ENCODE peak calls at places on chromosomes 11 and 22, in ten cellular contexts. One of them, this sample, is unnamed.

GRCh38 chr11:390175-390574 is 3.8 kb upstream of the PKP3 start:
- DNase-seq in gastrocnemius medialis: no peak
- DNase-seq in adrenal gland: no peak
- DNase-seq in right lobe of liver: no peak
- DNase-seq in HCT116: peak
- DNase-seq in A549: no peak
- DNase-seq in spleen: no peak
- DNase-seq in IMR-90: no peak
- DNase-seq in heart left ventricle: no peak
- DNase-seq in ovary: no peak
- DNase-seq in this sample: no peak

GRCh38 chr11:131095501-131096185 is 179.4 kb upstream of the SNX19 start:
- DNase-seq in HCT116: no peak
- DNase-seq in ovary: no peak
- DNase-seq in adrenal gland: no peak
- DNase-seq in heart left ventricle: no peak
- DNase-seq in A549: no peak
- DNase-seq in IMR-90: no peak
- DNase-seq in spleen: no peak
- DNase-seq in right lobe of liver: no peak
- DNase-seq in gastrocnemius medialis: no peak
- DNase-seq in this sample: no peak

GRCh38 chr11:23903044-23903704 is 593.7 kb upstream of the LUZP2 start:
- DNase-seq in HCT116: no peak
- DNase-seq in spleen: no peak
- DNase-seq in A549: no peak
- DNase-seq in IMR-90: peak
- DNase-seq in adrenal gland: no peak
- DNase-seq in ovary: no peak
- DNase-seq in gastrocnemius medialis: no peak
- DNase-seq in heart left ventricle: no peak
- DNase-seq in right lobe of liver: no peak
- DNase-seq in this sample: no peak

GRCh38 chr11:104120493-104121200 is 43.3 kb downstream of the PDGFD start:
- DNase-seq in IMR-90: no peak
- DNase-seq in gastrocnemius medialis: no peak
- DNase-seq in right lobe of liver: no peak
- DNase-seq in adrenal gland: no peak
- DNase-seq in ovary: no peak
- DNase-seq in heart left ventricle: no peak
- DNase-seq in HCT116: no peak
- DNase-seq in spleen: no peak
- DNase-seq in A549: no peak
- DNase-seq in this sample: no peak

GRCh38 chr11:104365676-104366075 is 201.7 kb upstream of the PDGFD start:
- DNase-seq in adrenal gland: no peak
- DNase-seq in gastrocnemius medialis: no peak
- DNase-seq in IMR-90: no peak
- DNase-seq in heart left ventricle: no peak
- DNase-seq in ovary: no peak
- DNase-seq in HCT116: no peak
- DNase-seq in right lobe of liver: no peak
- DNase-seq in spleen: no peak
- DNase-seq in A549: no peak
- DNase-seq in this sample: no peak

GRCh38 chr11:112265659-112266409 is 5.2 kb upstream of the PLET1 start:
- DNase-seq in adrenal gland: no peak
- DNase-seq in heart left ventricle: peak
- DNase-seq in ovary: no peak
- DNase-seq in gastrocnemius medialis: no peak
- DNase-seq in A549: no peak
- DNase-seq in HCT116: no peak
- DNase-seq in spleen: no peak
- DNase-seq in right lobe of liver: no peak
- DNase-seq in IMR-90: peak
- DNase-seq in this sample: no peak

GRCh38 chr22:19959043-19959586 is 17.5 kb upstream of the TXNRD2 start:
- DNase-seq in gastrocnemius medialis: no peak
- DNase-seq in IMR-90: peak
- DNase-seq in right lobe of liver: peak
- DNase-seq in HCT116: peak
- DNase-seq in ovary: peak
- DNase-seq in adrenal gland: peak
- DNase-seq in heart left ventricle: peak
- DNase-seq in A549: no peak
- DNase-seq in spleen: peak
- DNase-seq in this sample: no peak

GRCh38 chr11:120134931-120135228 is 3.0 kb downstream of the TRIM29 start:
- DNase-seq in right lobe of liver: peak
- DNase-seq in gastrocnemius medialis: no peak
- DNase-seq in adrenal gland: peak
- DNase-seq in IMR-90: no peak
- DNase-seq in HCT116: no peak
- DNase-seq in heart left ventricle: peak
- DNase-seq in ovary: peak
- DNase-seq in A549: no peak
- DNase-seq in spleen: peak
- DNase-seq in this sample: no peak

GRCh38 chr11:68688881-68689280 is 4.5 kb downstream of the GAL start:
- DNase-seq in heart left ventricle: no peak
- DNase-seq in IMR-90: no peak
- DNase-seq in adrenal gland: no peak
- DNase-seq in ovary: no peak
- DNase-seq in A549: no peak
- DNase-seq in right lobe of liver: peak
- DNase-seq in HCT116: no peak
- DNase-seq in spleen: no peak
- DNase-seq in gastrocnemius medialis: no peak
- DNase-seq in this sample: no peak

GRCh38 chr22:38259370-38259769 is 13.4 kb downstream of the TMEM184B start:
- DNase-seq in A549: no peak
- DNase-seq in adrenal gland: no peak
- DNase-seq in spleen: no peak
- DNase-seq in IMR-90: no peak
- DNase-seq in HCT116: no peak
- DNase-seq in heart left ventricle: no peak
- DNase-seq in right lobe of liver: no peak
- DNase-seq in gastrocnemius medialis: no peak
- DNase-seq in ovary: no peak
- DNase-seq in this sample: no peak

GRCh38 chr11:120522736-120523135 is 11.2 kb downstream of the GRIK4 start:
- DNase-seq in heart left ventricle: no peak
- DNase-seq in HCT116: no peak
- DNase-seq in ovary: no peak
- DNase-seq in gastrocnemius medialis: no peak
- DNase-seq in IMR-90: no peak
- DNase-seq in spleen: peak
- DNase-seq in A549: no peak
- DNase-seq in adrenal gland: no peak
- DNase-seq in right lobe of liver: no peak
- DNase-seq in this sample: no peak

GRCh38 chr11:10454902-10455631 is at the start of gene AMPD3:
- DNase-seq in right lobe of liver: no peak
- DNase-seq in IMR-90: peak
- DNase-seq in heart left ventricle: no peak
- DNase-seq in gastrocnemius medialis: peak
- DNase-seq in spleen: peak
- DNase-seq in adrenal gland: peak
- DNase-seq in ovary: no peak
- DNase-seq in A549: peak
- DNase-seq in HCT116: peak
- DNase-seq in this sample: peak

DNA sequence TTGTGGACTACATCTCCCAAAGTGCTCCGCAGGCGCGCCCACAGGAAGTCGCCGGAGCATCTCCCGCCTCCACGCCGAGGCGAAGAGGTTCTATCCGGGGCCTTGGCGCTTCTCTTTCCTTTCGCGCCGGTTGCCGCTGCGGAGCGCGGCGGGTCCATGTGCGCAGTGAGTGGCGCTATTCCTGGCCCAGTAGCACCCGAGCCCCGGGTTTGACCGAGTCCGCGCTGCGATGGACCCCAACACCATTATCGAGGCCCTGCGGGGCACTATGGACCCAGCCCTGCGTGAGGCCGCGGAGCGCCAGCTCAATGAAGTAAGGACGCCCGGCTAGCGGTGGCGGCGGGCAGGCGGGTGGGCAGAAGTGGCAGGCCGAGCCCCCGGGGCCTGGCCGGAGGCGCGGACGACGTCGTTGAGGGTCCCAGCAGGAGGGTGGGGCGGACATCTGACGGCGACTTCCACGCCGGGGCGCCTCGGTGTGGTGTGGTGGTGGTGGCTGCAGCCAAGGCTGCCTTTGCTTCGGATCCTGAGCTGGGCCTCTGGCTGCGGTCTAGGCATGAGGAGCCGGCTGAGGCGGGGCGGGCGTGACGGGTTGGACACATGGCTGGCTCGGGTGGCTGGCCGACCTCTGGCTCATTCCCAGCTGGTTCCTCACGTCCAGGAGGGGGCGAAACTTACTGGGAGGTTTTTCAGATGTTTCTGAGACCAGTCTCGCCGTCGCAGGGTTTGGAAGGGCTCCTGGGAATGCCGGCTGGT is at the start of gene IPO7:
- DNase-seq in adrenal gland: peak
- DNase-seq in ovary: peak
- DNase-seq in gastrocnemius medialis: peak
- DNase-seq in A549: peak
- DNase-seq in IMR-90: peak
- DNase-seq in spleen: peak
- DNase-seq in HCT116: peak
- DNase-seq in right lobe of liver: peak
- DNase-seq in heart left ventricle: peak
- DNase-seq in this sample: peak
- TF ChIP-seq POLR2A in adrenal gland: peak
- TF ChIP-seq POLR2A in ovary: peak
- TF ChIP-seq POLR2A in gastrocnemius medialis: peak
- TF ChIP-seq POLR2A in A549: peak
- TF ChIP-seq POLR2A in IMR-90: peak
- TF ChIP-seq POLR2A in spleen: peak
- TF ChIP-seq POLR2A in HCT116: peak
- TF ChIP-seq POLR2A in right lobe of liver: peak
- TF ChIP-seq POLR2A in heart left ventricle: no peak
- TF ChIP-seq POLR2A in this sample: peak

DNA sequence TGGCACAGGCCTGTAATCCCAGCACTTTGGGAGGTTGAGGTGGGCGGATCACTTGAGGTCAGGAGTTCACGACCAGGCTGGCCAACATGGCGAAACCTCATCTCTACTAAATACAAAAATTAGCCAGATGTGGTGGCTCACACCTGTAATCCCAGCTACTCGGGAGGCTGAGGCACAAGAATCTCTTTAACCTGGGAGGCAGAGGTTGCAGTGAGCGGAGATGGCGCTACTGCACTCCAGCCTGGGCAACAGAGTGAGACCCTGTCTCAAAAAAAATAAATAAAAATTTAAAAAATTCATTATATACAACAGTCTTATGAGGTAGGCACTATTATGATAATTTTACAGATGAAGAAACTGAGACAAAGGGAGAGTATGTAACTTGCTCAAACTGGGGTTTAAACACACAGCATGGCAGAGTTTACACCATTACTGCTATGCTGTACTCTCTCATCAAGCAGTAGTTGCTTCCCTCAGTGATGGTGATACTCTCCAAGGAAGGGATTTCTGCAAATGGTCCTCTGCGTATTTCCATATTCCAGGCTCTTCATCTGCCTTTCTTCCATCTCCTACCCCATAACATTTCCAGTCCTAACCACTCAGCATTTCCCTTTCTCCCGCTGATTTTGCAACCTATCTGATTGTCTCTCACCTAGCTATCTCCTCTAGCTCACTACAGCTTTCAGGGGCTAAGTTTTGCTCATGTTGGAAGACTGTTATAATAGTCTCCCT is 95.3 kb downstream of the CCDC83 start:
- DNase-seq in spleen: no peak
- DNase-seq in ovary: no peak
- DNase-seq in right lobe of liver: no peak
- DNase-seq in heart left ventricle: no peak
- DNase-seq in HCT116: no peak
- DNase-seq in IMR-90: no peak
- DNase-seq in adrenal gland: no peak
- DNase-seq in A549: no peak
- DNase-seq in gastrocnemius medialis: no peak
- DNase-seq in this sample: no peak
- TF ChIP-seq POLR2A in spleen: no peak
- TF ChIP-seq POLR2A in ovary: no peak
- TF ChIP-seq POLR2A in right lobe of liver: no peak
- TF ChIP-seq POLR2A in heart left ventricle: no peak
- TF ChIP-seq POLR2A in HCT116: no peak
- TF ChIP-seq POLR2A in IMR-90: no peak
- TF ChIP-seq POLR2A in adrenal gland: no peak
- TF ChIP-seq POLR2A in A549: no peak
- TF ChIP-seq POLR2A in gastrocnemius medialis: no peak
- TF ChIP-seq POLR2A in this sample: no peak

DNA sequence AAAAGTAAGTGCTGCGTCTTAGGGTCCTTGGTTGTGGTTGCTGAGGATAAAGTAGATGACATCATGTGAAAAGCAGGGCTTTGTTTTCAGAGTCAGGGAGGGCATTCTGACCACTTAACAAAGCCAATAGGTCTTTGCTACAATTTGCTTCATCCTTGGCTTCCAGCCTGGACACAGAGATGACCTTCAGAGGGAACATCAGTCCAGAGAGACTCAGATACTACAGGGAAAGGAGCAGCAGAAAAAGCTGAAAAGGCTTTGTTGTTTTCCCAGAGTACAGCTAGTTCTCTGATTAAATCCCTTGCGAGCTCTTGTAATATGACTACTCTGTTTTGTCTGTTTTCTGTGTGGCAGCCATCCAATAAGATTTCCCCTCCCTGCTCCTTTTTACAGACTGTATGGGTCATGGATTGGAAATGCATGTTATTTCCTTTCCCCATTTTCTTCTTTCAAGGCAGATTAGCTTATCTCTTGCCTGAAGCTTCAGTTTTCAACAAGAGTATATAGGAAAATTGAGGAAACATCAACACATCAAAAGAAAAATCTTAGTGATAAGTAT is 31.9 kb downstream of the ATG13 start:
- DNase-seq in heart left ventricle: peak
- DNase-seq in adrenal gland: peak
- DNase-seq in right lobe of liver: peak
- DNase-seq in ovary: peak
- DNase-seq in A549: no peak
- DNase-seq in HCT116: no peak
- DNase-seq in gastrocnemius medialis: peak
- DNase-seq in IMR-90: peak
- DNase-seq in spleen: no peak
- DNase-seq in this sample: peak
- TF ChIP-seq POLR2A in heart left ventricle: no peak
- TF ChIP-seq POLR2A in adrenal gland: no peak
- TF ChIP-seq POLR2A in right lobe of liver: no peak
- TF ChIP-seq POLR2A in ovary: no peak
- TF ChIP-seq POLR2A in A549: no peak
- TF ChIP-seq POLR2A in HCT116: no peak
- TF ChIP-seq POLR2A in gastrocnemius medialis: no peak
- TF ChIP-seq POLR2A in IMR-90: no peak
- TF ChIP-seq POLR2A in spleen: no peak
- TF ChIP-seq POLR2A in this sample: no peak

DNA sequence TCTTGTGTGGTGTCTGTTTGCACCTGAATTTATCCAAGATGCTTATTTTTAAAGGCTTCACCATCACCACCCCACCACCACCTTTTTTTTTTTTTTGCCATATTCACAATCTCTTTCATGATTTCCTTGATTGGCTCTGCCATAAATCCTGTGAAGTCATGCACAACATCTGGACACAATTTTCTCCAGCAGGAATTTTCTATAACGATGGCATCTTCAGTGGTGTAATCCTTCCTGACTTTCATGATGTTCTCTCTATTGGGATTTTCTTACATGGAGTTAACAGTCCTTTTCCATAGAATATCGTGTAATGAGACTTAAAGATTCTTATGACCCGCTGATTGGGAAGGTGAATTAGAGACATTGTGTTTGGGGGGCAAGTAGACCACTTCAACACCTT is 17.8 kb downstream of the ZFP91 start:
- DNase-seq in gastrocnemius medialis: no peak
- DNase-seq in heart left ventricle: no peak
- DNase-seq in HCT116: no peak
- DNase-seq in right lobe of liver: no peak
- DNase-seq in adrenal gland: no peak
- DNase-seq in ovary: no peak
- DNase-seq in spleen: no peak
- DNase-seq in IMR-90: no peak
- DNase-seq in A549: no peak
- DNase-seq in this sample: no peak
- TF ChIP-seq POLR2A in gastrocnemius medialis: no peak
- TF ChIP-seq POLR2A in heart left ventricle: no peak
- TF ChIP-seq POLR2A in HCT116: no peak
- TF ChIP-seq POLR2A in right lobe of liver: no peak
- TF ChIP-seq POLR2A in adrenal gland: no peak
- TF ChIP-seq POLR2A in ovary: no peak
- TF ChIP-seq POLR2A in spleen: no peak
- TF ChIP-seq POLR2A in IMR-90: no peak
- TF ChIP-seq POLR2A in A549: no peak
- TF ChIP-seq POLR2A in this sample: no peak